ENCODE peak calls at places on chromosomes 16 and 17, in seven cellular contexts. Q is tibial artery; M is OCI-LY7; K is cardiac muscle cell; D is CD8-positive, alpha-beta T cell; S is IMR-90; H is thoracic aorta. U is an unnamed sample.
A peak's percentile ranks its signal among the peaks of the same experiment; 100 is the strongest.

GRCh38 chr16:87955302-87956168 is 4.3 kb downstream of the BANP start:
- DNase-seq in Q (no peak), M (no peak), K (no peak), D (no peak), S (peak; percentile 63), H (no peak), U (no peak)

GRCh38 chr16:57480127-57480753 is 6.1 kb downstream of the DOK4 start:
- DNase-seq in Q (peak; percentile 89), M (no peak), K (peak; percentile 72), D (no peak), S (peak; percentile 13), H (no peak), U (no peak)

GRCh38 chr16:10594312-10594950 is 14.0 kb upstream of the EMP2 start:
- DNase-seq in Q (no peak), M (no peak), K (no peak), D (no peak), S (no peak), H (no peak), U (peak; percentile 90)

GRCh38 chr17:64442550-64442971 is 6.4 kb upstream of the MILR1 start:
- DNase-seq in Q (no peak), M (no peak), K (no peak), D (no peak), S (no peak), H (no peak), U (no peak)

GRCh38 chr17:55458977-55459376 is 37.3 kb upstream of the MMD start:
- DNase-seq in Q (no peak), M (no peak), K (no peak), D (no peak), S (peak; percentile 89), H (no peak), U (peak; percentile 67)

GRCh38 chr17:39813631-39814030 is 50.5 kb downstream of the IKZF3 start:
- DNase-seq in Q (no peak), M (no peak), K (no peak), D (peak; percentile 72), S (no peak), H (no peak), U (no peak)

GRCh38 chr17:81583589-81584337 is 31.6 kb upstream of the FAAP100 start:
- DNase-seq in Q (no peak), M (no peak), K (no peak), D (no peak), S (peak; percentile 68), H (no peak), U (no peak)

GRCh38 chr17:17401271-17401781 is 75.5 kb upstream of the MED9 start:
- DNase-seq in Q (no peak), M (peak; percentile 33), K (no peak), D (no peak), S (no peak), H (no peak), U (no peak)

GRCh38 chr16:22220076-22220453 is 14.0 kb downstream of the EEF2K start:
- DNase-seq in Q (no peak), M (no peak), K (peak; percentile 15), D (no peak), S (peak; percentile 27), H (no peak), U (no peak)

GRCh38 chr17:49616546-49617205 is 41.0 kb downstream of the NXPH3 start:
- DNase-seq in Q (peak; percentile 91), M (no peak), K (no peak), D (no peak), S (no peak), H (no peak), U (no peak)

GRCh38 chr16:47461598-47462266 is 601 bp downstream of the PHKB start:
- DNase-seq in Q (no peak), M (peak; percentile 69), K (peak; percentile 38), D (no peak), S (peak; percentile 48), H (no peak), U (peak; percentile 44)

GRCh38 chr16:51113254-51114125 is 37.6 kb downstream of the SALL1 start:
- DNase-seq in Q (no peak), M (no peak), K (no peak), D (no peak), S (no peak), H (no peak), U (no peak)

GRCh38 chr17:82938486-82939212 is 98.8 kb upstream of the ZNF750 start:
- DNase-seq in Q (peak; percentile 56), M (no peak), K (no peak), D (no peak), S (no peak), H (no peak), U (no peak)

GRCh38 chr17:19651461-19652238 is 3.1 kb downstream of the ALDH3A2 start:
- DNase-seq in Q (no peak), M (no peak), K (no peak), D (no peak), S (no peak), H (no peak), U (no peak)

GRCh38 chr17:5486206-5487124 is at the start of gene MIS12:
- DNase-seq in Q (peak; percentile 99), M (peak; percentile 99), K (peak; percentile 98), D (peak; percentile 95), S (peak; percentile 98), H (peak; percentile 99), U (peak; percentile 99)

GRCh38 chr17:19664136-19664820 is 15.7 kb downstream of the ALDH3A2 start:
- DNase-seq in Q (no peak), M (no peak), K (peak; percentile 61), D (no peak), S (no peak), H (no peak), U (no peak)

GRCh38 chr17:49992933-49993422 is 2.0 kb downstream of the DLX3 start:
- DNase-seq in Q (peak; percentile 57), M (no peak), K (no peak), D (no peak), S (no peak), H (no peak), U (no peak)

GRCh38 chr17:76601042-76601441 is 15.4 kb upstream of the ST6GALNAC2 start:
- DNase-seq in Q (no peak), M (no peak), K (no peak), D (no peak), S (no peak), H (no peak), U (no peak)

GRCh38 chr17:15954222-15954621 is 9.3 kb downstream of the ADORA2B start:
- DNase-seq in Q (no peak), M (no peak), K (no peak), D (no peak), S (peak; percentile 90), H (no peak), U (peak; percentile 83)

GRCh38 chr16:56600398-56600999 is 7.9 kb upstream of the MT2A start:
- DNase-seq in Q (no peak), M (peak; percentile 58), K (peak; percentile 55), D (no peak), S (peak; percentile 66), H (no peak), U (peak; percentile 62)

GRCh38 chr17:7538891-7539290 is 10.0 kb upstream of the TNFSF12 start:
- DNase-seq in Q (no peak), M (no peak), K (no peak), D (no peak), S (peak; percentile 34), H (no peak), U (no peak)

GRCh38 chr16:78523212-78523995 is 423.9 kb downstream of the WWOX start:
- DNase-seq in Q (no peak), M (no peak), K (no peak), D (no peak), S (no peak), H (no peak), U (no peak)

GRCh38 chr16:67030221-67030962 is 1.4 kb downstream of the CBFB start:
- DNase-seq in Q (peak; percentile 51), M (peak; percentile 12), K (no peak), D (peak; percentile 27), S (no peak), H (no peak), U (no peak)
- H3K27ac ChIP-seq in Q (peak overlapping the region; percentile 97), M (peak overlapping the region; percentile 70), K (no peak overlapping the region), D (peak overlapping the region; percentile 81), S (peak overlapping the region; percentile 92), H (peak overlapping the region; percentile 94), U (peak overlapping the region; percentile 94)

GRCh38 chr17:78769200-78769773 is 12.8 kb downstream of the CYTH1 start:
- DNase-seq in Q (no peak), M (peak; percentile 51), K (no peak), D (no peak), S (no peak), H (no peak), U (no peak)
- TF ChIP-seq CTCF in Q (no peak), M (peak; percentile 75), K (no peak), D (peak; percentile 17), S (no peak), H (no peak), U (no peak)

GRCh38 chr17:35708951-35709350 is 22.5 kb upstream of the RASL10B start:
- DNase-seq in Q (no peak), M (peak; percentile 53), K (no peak), D (no peak), S (no peak), H (no peak), U (no peak)

GRCh38 chr17:35705705-35706104 is 25.7 kb upstream of the RASL10B start:
- DNase-seq in Q (no peak), M (no peak), K (no peak), D (no peak), S (no peak), H (no peak), U (no peak)

GRCh38 chr17:35709874-35710273 is 21.6 kb upstream of the RASL10B start:
- DNase-seq in Q (no peak), M (no peak), K (no peak), D (no peak), S (peak; percentile 34), H (no peak), U (no peak)

GRCh38 chr17:35705230-35705629 is 26.2 kb upstream of the RASL10B start:
- DNase-seq in Q (no peak), M (no peak), K (no peak), D (no peak), S (no peak), H (no peak), U (no peak)

GRCh38 chr17:35708149-35708548 is 23.3 kb upstream of the RASL10B start:
- DNase-seq in Q (no peak), M (no peak), K (no peak), D (no peak), S (no peak), H (no peak), U (no peak)
- H3K27ac ChIP-seq in Q (no peak overlapping the region), M (peak overlapping the region; percentile 66), K (peak overlapping the region; percentile 88), D (no peak overlapping the region), S (no peak overlapping the region), H (no peak overlapping the region), U (no peak overlapping the region)

DNA sequence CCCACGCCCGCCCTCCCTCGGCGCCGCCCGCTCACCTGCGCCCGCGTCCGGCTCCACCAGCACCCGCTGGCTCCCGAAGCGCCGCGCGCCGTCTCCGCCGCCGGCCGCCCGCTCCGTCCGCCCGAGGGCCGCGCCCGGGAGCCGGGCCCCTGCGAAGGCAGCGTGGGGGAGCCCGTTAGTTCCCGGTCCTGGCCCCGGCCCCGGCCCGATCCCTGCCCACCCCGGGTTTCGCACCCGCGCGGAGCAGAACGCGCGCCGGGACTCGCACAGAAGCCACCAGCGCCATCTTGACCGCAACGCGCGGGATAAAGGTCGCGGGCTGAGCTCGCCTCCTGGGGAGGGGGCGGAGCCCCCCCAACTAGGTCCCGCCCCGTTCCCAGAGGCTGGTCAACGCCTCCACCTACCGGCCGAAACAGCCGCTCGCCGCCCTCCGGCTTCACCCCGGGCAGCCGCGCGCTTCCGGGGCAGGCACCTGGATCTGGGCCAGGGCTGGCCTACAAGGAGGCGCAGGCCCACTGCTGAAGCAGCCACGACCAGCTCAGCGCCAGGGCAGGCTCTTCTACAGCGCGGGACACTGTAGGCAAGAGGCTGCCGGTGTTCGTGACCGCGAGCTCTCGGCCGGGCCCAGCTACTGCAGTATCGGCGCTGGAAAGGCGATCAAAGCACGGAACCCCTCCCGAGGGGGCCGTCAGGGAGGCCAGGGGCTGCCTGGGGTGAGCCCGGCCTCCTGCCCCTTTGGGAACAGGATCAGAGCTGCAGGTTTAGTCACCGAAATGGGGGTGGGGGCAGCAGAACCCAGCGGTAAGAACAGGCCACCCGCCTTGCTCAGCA is at the start of gene ECI1:
- DNase-seq in Q (peak; percentile 98), M (peak; percentile 95), K (peak; percentile 97), D (peak; percentile 87), S (peak; percentile 92), H (peak; percentile 85), U (peak; percentile 98)
- TF ChIP-seq CTCF in Q (peak; percentile 70), M (peak; percentile 73), K (peak; percentile 57), D (no peak), S (peak; percentile 74), H (peak; percentile 63), U (peak; percentile 65)